ENCODE peak calls at places on chromosomes 13 and 19, in five cellular contexts. B is astrocyte of the spinal cord; X is activated CD4-positive, alpha-beta T cell treated with anti-CD3 and anti-CD28 coated beads, Interleukin-2, amount 50 U/mL, for 1 hour; Z is SHP77; E is stimulated activated CD4-positive, alpha-beta T cell treated with anti-CD3 and anti-CD28 coated beads, Interleukin-4, amount 100 ng/mL, for 24 hours. J is an unnamed sample.
A peak's percentile ranks its signal among the peaks of the same experiment; 100 is the strongest.

GRCh38 chr13:94462670-94463069 is 16.8 kb downstream of the DCT start:
- DNase-seq in Z (no peak), X (no peak), E (no peak), B (no peak), J (no peak)

GRCh38 chr19:1601613-1602064 is 3.6 kb downstream of the UQCR11 start:
- DNase-seq in X (no peak), E (no peak), Z (no peak), B (no peak), J (no peak)

GRCh38 chr19:50725218-50725931 is 2.2 kb downstream of the CLEC11A start:
- DNase-seq in X (no peak), B (no peak), E (no peak), Z (no peak), J (no peak)

GRCh38 chr13:71799320-71799719 is 67.7 kb downstream of the DACH1 start:
- DNase-seq in E (no peak), X (no peak), Z (no peak), B (no peak), J (no peak)

GRCh38 chr13:112958127-112958989 is 10.7 kb upstream of the MCF2L start:
- DNase-seq in X (no peak), E (no peak), Z (peak; percentile 84), B (no peak), J (no peak)

GRCh38 chr13:48201044-48201443 is 32.0 kb upstream of the ITM2B start:
- DNase-seq in E (no peak), Z (peak; percentile 8), X (no peak), B (no peak), J (no peak)

GRCh38 chr13:44974056-44974798 is 15.0 kb downstream of the NUFIP1 start:
- DNase-seq in Z (no peak), E (no peak), X (no peak), B (peak; percentile 77), J (peak; percentile 62)

GRCh38 chr19:57570707-57571106 is 8.0 kb downstream of the ZNF416 start:
- DNase-seq in B (no peak), E (no peak), X (no peak), Z (no peak), J (no peak)

GRCh38 chr19:12843999-12844732 is 5.9 kb downstream of the MAST1 start:
- DNase-seq in X (no peak), Z (no peak), E (no peak), B (no peak), J (no peak)